ENCODE peak calls at places on chromosome 6, in five cellular contexts. A is SK-N-SH; D is CD8-positive, alpha-beta T cell; Y is fibroblast of the aortic adventitia; G is GM20000. K is an unnamed sample.

GRCh38 chr6:5541751-5542432 is 280.6 kb downstream of the FARS2 start:
- DNase-seq in A (no peak), D (no peak), Y (peak; percentile 52), G (no peak), K (no peak)

GRCh38 chr6:116309657-116310056 is 29.9 kb upstream of the TSPYL1 start:
- DNase-seq in Y (no peak), G (no peak), A (no peak), D (no peak), K (no peak)

GRCh38 chr6:51535327-51535726 is 552.1 kb downstream of the PKHD1 start:
- DNase-seq in D (no peak), A (no peak), G (no peak), Y (no peak), K (no peak)

GRCh38 chr6:87257046-87257445 is 65.3 kb upstream of the SMIM8 start:
- DNase-seq in A (no peak), Y (no peak), G (no peak), D (no peak), K (no peak)

GRCh38 chr6:29791786-29792122 is 35.9 kb upstream of the HLA-G start:
- DNase-seq in Y (no peak), G (no peak), D (no peak), A (peak; percentile 14), K (no peak)

GRCh38 chr6:124676033-124676432 is 286.2 kb upstream of the RNF217 start:
- DNase-seq in Y (no peak), A (no peak), D (no peak), G (no peak), K (no peak)

GRCh38 chr6:14661188-14661587 is 543.6 kb downstream of the CD83 start:
- DNase-seq in G (peak; percentile 29), A (no peak), D (no peak), Y (peak; percentile 29), K (no peak)

GRCh38 chr6:6725120-6725833 is 136.8 kb downstream of the LY86 start:
- DNase-seq in A (no peak), Y (no peak), D (no peak), G (no peak), K (no peak)

GRCh38 chr6:79574636-79575035 is 37.4 kb upstream of the LCA5 start:
- DNase-seq in D (no peak), A (no peak), Y (peak; percentile 40), G (no peak), K (no peak)

GRCh38 chr6:30700340-30700739 is 9.6 kb upstream of the NRM start:
- DNase-seq in D (no peak), A (no peak), Y (no peak), G (no peak), K (no peak)

GRCh38 chr6:36141961-36142360 is 11.6 kb downstream of the MAPK13 start:
- DNase-seq in A (no peak), G (no peak), Y (no peak), D (no peak), K (no peak)

GRCh38 chr6:30071081-30071818 is 4.3 kb downstream of the PPP1R11 start:
- DNase-seq in Y (peak; percentile 11), A (peak; percentile 11), G (peak; percentile 30), D (no peak), K (peak; percentile 74)

GRCh38 chr6:73604461-73604860 is 49.3 kb downstream of the SLC17A5 start:
- DNase-seq in A (no peak), D (no peak), Y (no peak), G (no peak), K (no peak)

GRCh38 chr6:47016236-47016635 is 25.9 kb downstream of the ADGRF1 start:
- DNase-seq in G (no peak), A (no peak), Y (no peak), D (no peak), K (no peak)

GRCh38 chr6:157644043-157644810 is 178.8 kb upstream of the SNX9 start:
- DNase-seq in A (peak; percentile 75), D (no peak), Y (peak; percentile 51), G (no peak), K (no peak)

DNA sequence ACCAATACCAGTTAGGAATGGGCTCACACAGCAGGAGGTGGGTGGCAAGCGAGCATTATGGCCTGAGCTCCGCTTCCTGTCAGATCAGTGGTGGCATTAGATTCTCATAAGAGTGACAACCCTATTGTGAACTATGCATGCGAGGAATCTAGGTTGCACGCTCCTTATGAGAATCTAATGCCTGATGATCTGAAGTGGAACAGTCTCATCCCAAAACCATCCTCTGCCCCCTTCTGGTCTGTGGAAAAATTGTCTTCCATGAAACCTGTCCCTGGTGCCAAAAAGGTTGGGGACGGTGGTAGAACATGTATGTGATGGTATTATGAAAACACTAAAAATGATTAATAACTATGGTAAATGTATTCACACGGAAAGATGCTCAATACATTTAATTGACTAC is 99.7 kb upstream of the HIVEP1 start:
- DNase-seq in G (no peak), A (no peak), D (no peak), Y (no peak), K (no peak)
- TF ChIP-seq CTCF in G (no peak), A (peak; percentile 24), D (no peak), Y (no peak), K (no peak)

GRCh38 chr6:40727272-40727671 is 140.1 kb upstream of the LRFN2 start:
- DNase-seq in D (no peak), G (no peak), Y (no peak), A (peak; percentile 41), K (no peak)
- TF ChIP-seq CTCF in D (no peak), G (no peak), Y (no peak), A (no peak), K (peak; percentile 36)

DNA sequence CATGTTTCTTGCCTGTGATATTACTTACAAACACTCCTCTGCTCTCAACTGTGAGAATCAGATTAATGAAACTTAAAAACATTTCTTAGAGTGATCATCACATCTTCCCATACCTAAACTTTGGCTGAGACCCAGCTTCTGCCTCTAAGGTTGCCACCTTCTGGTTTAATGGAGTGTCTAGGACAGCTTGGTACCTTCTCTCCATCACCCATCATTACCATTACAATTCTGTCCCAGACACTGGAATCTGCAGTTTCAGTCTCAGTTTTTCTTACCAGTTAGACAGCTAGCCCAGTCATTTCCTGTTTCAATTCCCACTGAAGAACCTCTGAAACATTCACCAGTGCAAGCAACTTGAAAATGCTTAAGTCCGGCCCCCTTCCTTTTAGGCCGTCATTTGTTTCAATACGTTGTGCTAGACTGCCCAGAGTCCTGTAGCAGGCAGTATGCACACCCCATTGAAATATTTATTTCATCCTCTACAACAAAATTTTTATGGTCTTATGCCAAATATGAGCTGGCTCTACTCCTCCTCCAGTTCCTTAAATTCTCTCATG is 107.0 kb upstream of the FOXO3 start:
- DNase-seq in Y (peak; percentile 82), D (no peak), A (no peak), G (no peak), K (no peak)
- TF ChIP-seq CTCF in Y (no peak), D (no peak), A (peak; percentile 5), G (no peak), K (no peak)

GRCh38 chr6:137342607-137343186 is 123.5 kb upstream of the IFNGR1 start:
- DNase-seq in D (no peak), A (peak; percentile 5), G (no peak), Y (peak; percentile 3), K (no peak)

GRCh38 chr6:137339929-137340559 is 120.9 kb upstream of the IFNGR1 start:
- DNase-seq in D (no peak), Y (peak; percentile 9), G (no peak), A (no peak), K (no peak)

GRCh38 chr6:137341721-137342195 is 122.6 kb upstream of the IFNGR1 start:
- DNase-seq in G (peak; percentile 27), A (peak; percentile 67), D (peak; percentile 19), Y (peak; percentile 5), K (no peak)
- TF ChIP-seq CTCF in G (no peak), A (peak; percentile 44), D (peak; percentile 44), Y (no peak), K (no peak)

DNA sequence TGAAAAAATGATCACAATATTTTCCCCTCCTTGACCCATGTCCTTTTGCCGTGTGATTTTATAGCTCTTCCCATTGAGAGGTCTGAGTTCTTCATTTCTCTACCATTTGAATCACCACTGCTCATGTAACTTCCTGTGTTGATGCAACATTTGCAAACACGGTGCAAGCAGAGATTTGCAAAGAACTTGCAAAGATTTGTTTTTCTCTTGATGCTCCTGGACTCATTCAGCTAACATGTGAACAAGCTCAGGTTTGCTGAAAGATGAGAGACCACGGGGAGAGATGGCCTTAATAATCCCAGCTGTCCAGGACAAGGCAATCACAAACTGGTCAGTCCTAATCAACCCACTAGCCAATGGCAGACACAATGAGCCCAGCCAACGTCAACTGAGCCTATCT is 8.6 kb downstream of the VNN2 start:
- DNase-seq in A (no peak), D (no peak), G (no peak), Y (peak; percentile 47), K (no peak)
- TF ChIP-seq CTCF in A (no peak), D (no peak), G (no peak), Y (no peak), K (no peak)